ENCODE peak calls at places on chromosome 19, in nine cellular contexts. One of them, this sample, is unnamed.

GRCh38 chr19:40371802-40372122 is 18.2 kb downstream of the HIPK4 start:
- DNase-seq in neural progenitor cell: no peak
- DNase-seq in NB4: no peak
- DNase-seq in PC-3: no peak
- DNase-seq in pancreas: no peak
- DNase-seq in endodermal cell: no peak
- DNase-seq in CD4-positive, alpha-beta T cell: no peak
- DNase-seq in glutamatergic neuron: no peak
- DNase-seq in AG04450: no peak
- DNase-seq in this sample: no peak

GRCh38 chr19:45191324-45191845 is 12.8 kb downstream of the BLOC1S3 start:
- DNase-seq in AG04450: no peak
- DNase-seq in CD4-positive, alpha-beta T cell: no peak
- DNase-seq in NB4: no peak
- DNase-seq in endodermal cell: no peak
- DNase-seq in glutamatergic neuron: no peak
- DNase-seq in neural progenitor cell: peak
- DNase-seq in pancreas: no peak
- DNase-seq in PC-3: no peak
- DNase-seq in this sample: no peak

GRCh38 chr19:54107876-54108490 is 5.3 kb downstream of the NDUFA3 start:
- DNase-seq in CD4-positive, alpha-beta T cell: no peak
- DNase-seq in NB4: no peak
- DNase-seq in AG04450: no peak
- DNase-seq in glutamatergic neuron: no peak
- DNase-seq in pancreas: no peak
- DNase-seq in neural progenitor cell: no peak
- DNase-seq in PC-3: no peak
- DNase-seq in endodermal cell: no peak
- DNase-seq in this sample: no peak

GRCh38 chr19:39160889-39161672 is 35.5 kb downstream of the PAK4 start:
- DNase-seq in NB4: peak
- DNase-seq in glutamatergic neuron: no peak
- DNase-seq in neural progenitor cell: no peak
- DNase-seq in endodermal cell: no peak
- DNase-seq in PC-3: peak
- DNase-seq in CD4-positive, alpha-beta T cell: no peak
- DNase-seq in pancreas: peak
- DNase-seq in AG04450: no peak
- DNase-seq in this sample: no peak

GRCh38 chr19:51729781-51730180 is 6.0 kb upstream of the HAS1 start:
- DNase-seq in NB4: no peak
- DNase-seq in glutamatergic neuron: no peak
- DNase-seq in pancreas: no peak
- DNase-seq in AG04450: no peak
- DNase-seq in CD4-positive, alpha-beta T cell: no peak
- DNase-seq in PC-3: no peak
- DNase-seq in neural progenitor cell: no peak
- DNase-seq in endodermal cell: no peak
- DNase-seq in this sample: no peak

GRCh38 chr19:53308339-53308811 is 25.2 kb upstream of the ZNF845 start:
- DNase-seq in AG04450: no peak
- DNase-seq in glutamatergic neuron: peak
- DNase-seq in PC-3: no peak
- DNase-seq in endodermal cell: peak
- DNase-seq in CD4-positive, alpha-beta T cell: no peak
- DNase-seq in neural progenitor cell: peak
- DNase-seq in NB4: no peak
- DNase-seq in pancreas: peak
- DNase-seq in this sample: peak

GRCh38 chr19:18389736-18390074 is 3.7 kb downstream of the GDF15 start:
- DNase-seq in pancreas: no peak
- DNase-seq in AG04450: no peak
- DNase-seq in CD4-positive, alpha-beta T cell: no peak
- DNase-seq in PC-3: no peak
- DNase-seq in NB4: no peak
- DNase-seq in glutamatergic neuron: no peak
- DNase-seq in neural progenitor cell: no peak
- DNase-seq in endodermal cell: no peak
- DNase-seq in this sample: no peak

GRCh38 chr19:5186293-5187050 is 154.1 kb downstream of the PTPRS start:
- DNase-seq in pancreas: no peak
- DNase-seq in NB4: no peak
- DNase-seq in AG04450: no peak
- DNase-seq in endodermal cell: no peak
- DNase-seq in glutamatergic neuron: no peak
- DNase-seq in CD4-positive, alpha-beta T cell: no peak
- DNase-seq in neural progenitor cell: no peak
- DNase-seq in PC-3: no peak
- DNase-seq in this sample: no peak

GRCh38 chr19:3109491-3109890 is 15.3 kb downstream of the GNA11 start:
- DNase-seq in glutamatergic neuron: no peak
- DNase-seq in PC-3: no peak
- DNase-seq in AG04450: no peak
- DNase-seq in neural progenitor cell: no peak
- DNase-seq in NB4: no peak
- DNase-seq in CD4-positive, alpha-beta T cell: no peak
- DNase-seq in pancreas: no peak
- DNase-seq in endodermal cell: no peak
- DNase-seq in this sample: no peak

GRCh38 chr19:3106509-3107141 is 12.5 kb downstream of the GNA11 start:
- DNase-seq in neural progenitor cell: no peak
- DNase-seq in CD4-positive, alpha-beta T cell: no peak
- DNase-seq in endodermal cell: no peak
- DNase-seq in NB4: no peak
- DNase-seq in pancreas: no peak
- DNase-seq in AG04450: no peak
- DNase-seq in glutamatergic neuron: no peak
- DNase-seq in PC-3: no peak
- DNase-seq in this sample: no peak

GRCh38 chr19:3107658-3108057 is 13.5 kb downstream of the GNA11 start:
- DNase-seq in endodermal cell: no peak
- DNase-seq in neural progenitor cell: no peak
- DNase-seq in pancreas: no peak
- DNase-seq in NB4: no peak
- DNase-seq in AG04450: no peak
- DNase-seq in PC-3: no peak
- DNase-seq in CD4-positive, alpha-beta T cell: no peak
- DNase-seq in glutamatergic neuron: no peak
- DNase-seq in this sample: no peak

GRCh38 chr19:3110126-3110825 is 16.1 kb downstream of the GNA11 start:
- DNase-seq in PC-3: no peak
- DNase-seq in pancreas: no peak
- DNase-seq in NB4: no peak
- DNase-seq in CD4-positive, alpha-beta T cell: no peak
- DNase-seq in glutamatergic neuron: no peak
- DNase-seq in neural progenitor cell: no peak
- DNase-seq in endodermal cell: no peak
- DNase-seq in AG04450: no peak
- DNase-seq in this sample: no peak

GRCh38 chr19:3108775-3109174 is 14.6 kb downstream of the GNA11 start:
- DNase-seq in NB4: peak
- DNase-seq in AG04450: peak
- DNase-seq in CD4-positive, alpha-beta T cell: peak
- DNase-seq in PC-3: peak
- DNase-seq in neural progenitor cell: peak
- DNase-seq in pancreas: no peak
- DNase-seq in glutamatergic neuron: peak
- DNase-seq in endodermal cell: peak
- DNase-seq in this sample: no peak
- TF ChIP-seq CTCF in NB4: peak
- TF ChIP-seq CTCF in AG04450: peak
- TF ChIP-seq CTCF in CD4-positive, alpha-beta T cell: peak
- TF ChIP-seq CTCF in PC-3: peak
- TF ChIP-seq CTCF in neural progenitor cell: peak
- TF ChIP-seq CTCF in pancreas: peak
- TF ChIP-seq CTCF in glutamatergic neuron: peak
- TF ChIP-seq CTCF in endodermal cell: peak
- TF ChIP-seq CTCF in this sample: peak

DNA sequence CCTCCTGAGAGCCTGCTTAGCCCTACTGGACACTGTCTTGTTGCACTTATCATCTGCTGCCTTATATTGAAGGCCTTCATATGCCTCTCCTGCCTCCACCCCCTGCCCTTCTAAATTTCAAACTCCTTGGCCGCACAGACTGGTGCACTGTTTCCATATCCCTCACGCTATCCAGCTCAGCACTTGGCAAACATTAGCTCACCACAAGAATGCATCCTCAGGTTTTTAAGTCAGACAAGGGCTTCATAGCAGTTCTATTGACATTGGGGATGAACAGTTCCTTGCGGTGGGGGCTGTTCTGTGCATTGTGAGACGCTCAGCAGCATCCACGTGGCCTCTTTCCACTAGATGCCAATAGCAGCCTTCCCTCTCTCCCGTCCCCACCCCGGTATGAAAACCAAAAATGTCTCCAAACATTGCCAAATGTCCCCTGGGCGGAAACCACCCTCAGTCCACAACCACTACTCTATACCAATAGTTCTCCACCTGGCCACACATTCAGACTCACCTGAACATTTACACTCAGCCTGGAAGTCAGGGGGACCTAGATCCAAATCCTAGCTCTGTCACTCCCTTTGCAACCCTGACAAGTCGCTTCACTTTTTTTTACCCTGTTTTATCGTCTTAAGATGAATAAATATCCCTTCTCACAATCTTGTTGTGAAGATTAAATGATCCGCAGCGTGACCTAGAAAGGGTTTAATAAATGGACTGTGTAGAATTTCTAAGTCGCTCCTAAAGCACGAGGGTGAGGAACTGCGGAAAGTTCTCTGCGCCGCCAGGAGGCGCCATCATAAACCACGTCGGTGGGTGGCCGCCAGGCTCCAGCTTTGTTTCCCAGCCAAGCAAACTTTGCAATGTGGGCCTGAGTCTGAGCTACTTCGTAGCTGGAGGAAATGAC is 3.6 kb upstream of the CEACAM3 start:
- DNase-seq in PC-3: peak
- DNase-seq in CD4-positive, alpha-beta T cell: peak
- DNase-seq in AG04450: no peak
- DNase-seq in NB4: peak
- DNase-seq in neural progenitor cell: peak
- DNase-seq in endodermal cell: peak
- DNase-seq in pancreas: peak
- DNase-seq in glutamatergic neuron: peak
- DNase-seq in this sample: no peak
- TF ChIP-seq CTCF in PC-3: peak
- TF ChIP-seq CTCF in CD4-positive, alpha-beta T cell: peak
- TF ChIP-seq CTCF in AG04450: peak
- TF ChIP-seq CTCF in NB4: peak
- TF ChIP-seq CTCF in neural progenitor cell: peak
- TF ChIP-seq CTCF in endodermal cell: peak
- TF ChIP-seq CTCF in pancreas: peak
- TF ChIP-seq CTCF in glutamatergic neuron: peak
- TF ChIP-seq CTCF in this sample: peak

GRCh38 chr19:30555788-30556110 is 183.6 kb downstream of the ZNF536 start:
- DNase-seq in endodermal cell: no peak
- DNase-seq in pancreas: no peak
- DNase-seq in neural progenitor cell: no peak
- DNase-seq in AG04450: no peak
- DNase-seq in PC-3: no peak
- DNase-seq in CD4-positive, alpha-beta T cell: no peak
- DNase-seq in glutamatergic neuron: no peak
- DNase-seq in NB4: no peak
- DNase-seq in this sample: no peak

GRCh38 chr19:30557927-30558557 is 185.9 kb downstream of the ZNF536 start:
- DNase-seq in NB4: no peak
- DNase-seq in CD4-positive, alpha-beta T cell: no peak
- DNase-seq in pancreas: no peak
- DNase-seq in neural progenitor cell: no peak
- DNase-seq in PC-3: no peak
- DNase-seq in glutamatergic neuron: no peak
- DNase-seq in endodermal cell: peak
- DNase-seq in AG04450: no peak
- DNase-seq in this sample: no peak

GRCh38 chr19:30557212-30557611 is 185.0 kb downstream of the ZNF536 start:
- DNase-seq in glutamatergic neuron: no peak
- DNase-seq in pancreas: no peak
- DNase-seq in PC-3: peak
- DNase-seq in neural progenitor cell: no peak
- DNase-seq in NB4: no peak
- DNase-seq in CD4-positive, alpha-beta T cell: no peak
- DNase-seq in endodermal cell: no peak
- DNase-seq in AG04450: no peak
- DNase-seq in this sample: no peak

GRCh38 chr19:30555075-30555787 is 183.0 kb downstream of the ZNF536 start:
- DNase-seq in CD4-positive, alpha-beta T cell: no peak
- DNase-seq in pancreas: no peak
- DNase-seq in NB4: peak
- DNase-seq in endodermal cell: peak
- DNase-seq in neural progenitor cell: no peak
- DNase-seq in PC-3: no peak
- DNase-seq in AG04450: no peak
- DNase-seq in glutamatergic neuron: no peak
- DNase-seq in this sample: no peak

GRCh38 chr19:30556230-30556711 is 184.1 kb downstream of the ZNF536 start:
- DNase-seq in NB4: no peak
- DNase-seq in PC-3: no peak
- DNase-seq in neural progenitor cell: peak
- DNase-seq in pancreas: no peak
- DNase-seq in endodermal cell: peak
- DNase-seq in glutamatergic neuron: peak
- DNase-seq in CD4-positive, alpha-beta T cell: no peak
- DNase-seq in AG04450: no peak
- DNase-seq in this sample: no peak
- TF ChIP-seq CTCF in NB4: no peak
- TF ChIP-seq CTCF in PC-3: no peak
- TF ChIP-seq CTCF in neural progenitor cell: peak
- TF ChIP-seq CTCF in pancreas: no peak
- TF ChIP-seq CTCF in endodermal cell: peak
- TF ChIP-seq CTCF in glutamatergic neuron: no peak
- TF ChIP-seq CTCF in CD4-positive, alpha-beta T cell: no peak
- TF ChIP-seq CTCF in AG04450: no peak
- TF ChIP-seq CTCF in this sample: no peak

DNA sequence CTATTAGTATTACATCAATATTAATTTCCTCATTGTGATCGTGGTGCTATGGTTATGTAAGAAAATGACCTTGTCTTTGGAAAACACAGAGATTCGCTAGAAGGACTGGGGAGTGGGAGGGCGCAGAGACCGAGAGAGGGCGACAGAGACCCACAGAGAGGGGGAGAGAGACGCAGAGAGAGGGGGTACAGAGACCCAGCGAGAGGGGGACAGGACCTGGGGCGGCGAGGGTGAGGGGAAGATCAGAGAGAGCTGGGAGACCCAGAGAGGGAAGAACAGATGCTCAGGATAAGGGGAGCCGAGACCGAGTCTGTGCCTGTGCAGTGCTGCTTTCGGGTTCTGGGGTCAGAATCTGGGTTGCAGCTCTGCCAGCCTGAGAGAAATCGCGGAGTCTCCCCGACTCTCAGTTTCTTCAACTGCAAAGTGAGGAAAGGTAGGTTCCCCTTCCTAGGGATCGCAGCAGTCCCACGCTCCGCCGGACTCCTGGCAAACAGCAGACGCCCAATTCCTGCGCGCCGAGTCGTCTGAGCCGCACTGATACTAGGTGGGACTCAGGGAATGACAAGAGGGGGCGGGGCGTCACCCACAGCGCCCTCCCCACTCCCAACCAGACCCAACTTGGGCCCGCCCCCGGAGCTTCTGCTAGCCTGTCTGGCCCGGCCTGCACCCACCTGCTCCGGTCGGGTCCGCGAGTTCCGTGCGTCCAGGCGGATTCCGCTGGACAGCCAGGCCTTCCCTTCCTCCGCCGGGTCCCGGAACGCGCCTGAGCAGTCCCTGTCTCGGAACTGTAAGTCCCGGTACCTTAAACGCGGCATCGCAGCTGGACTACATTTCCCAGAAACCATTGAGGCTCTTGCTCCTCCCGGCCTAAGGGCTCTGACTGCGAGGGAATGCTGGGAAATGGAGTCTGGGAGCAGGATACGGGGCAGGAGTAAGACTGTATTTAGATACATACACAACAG is 15.3 kb downstream of the IZUMO2 start:
- DNase-seq in PC-3: peak
- DNase-seq in glutamatergic neuron: peak
- DNase-seq in neural progenitor cell: peak
- DNase-seq in pancreas: peak
- DNase-seq in endodermal cell: peak
- DNase-seq in CD4-positive, alpha-beta T cell: peak
- DNase-seq in NB4: peak
- DNase-seq in AG04450: peak
- DNase-seq in this sample: peak
- TF ChIP-seq CTCF in PC-3: peak
- TF ChIP-seq CTCF in glutamatergic neuron: peak
- TF ChIP-seq CTCF in neural progenitor cell: peak
- TF ChIP-seq CTCF in pancreas: no peak
- TF ChIP-seq CTCF in endodermal cell: peak
- TF ChIP-seq CTCF in CD4-positive, alpha-beta T cell: peak
- TF ChIP-seq CTCF in NB4: no peak
- TF ChIP-seq CTCF in AG04450: peak
- TF ChIP-seq CTCF in this sample: peak

This sample was measured in osteocyte.